ENCODE peak calls at places on chromosomes 7 and 10, in seven cellular contexts. M is PC-3; X is stomach; F is CD8-positive, alpha-beta memory T cell; C is heart right ventricle; D is left ventricle myocardium inferior; L is cardiac muscle cell. I is an unnamed sample. For H3K4me1, the result is how much of the 10 kb centered on the place peaks cover.

GRCh38 chr10:114662651-114663217 is 4.7 kb upstream of the ABLIM1 start:
- DNase-seq in L (no peak), F (no peak), C (no peak), D (no peak), X (no peak), M (no peak), I (no peak)

GRCh38 chr10:101938316-101939272 is 95.0 kb upstream of the KCNIP2 start:
- DNase-seq in F (no peak), C (no peak), M (peak), L (peak), D (no peak), X (no peak), I (no peak)

GRCh38 chr7:140275069-140275961 is 98.5 kb upstream of the KDM7A start:
- DNase-seq in F (no peak), L (peak), X (no peak), M (no peak), D (no peak), C (no peak), I (no peak)

GRCh38 chr10:79438699-79439085 is 6.7 kb downstream of the ZCCHC24 start:
- DNase-seq in L (no peak), D (no peak), F (no peak), C (no peak), X (no peak), M (no peak), I (no peak)

GRCh38 chr7:116242759-116243158 is 32.4 kb downstream of the TES start:
- DNase-seq in F (no peak), L (no peak), D (no peak), X (no peak), C (no peak), M (no peak), I (no peak)

GRCh38 chr10:2870654-2871053 is 196.7 kb upstream of the PFKP start:
- DNase-seq in F (no peak), M (no peak), X (no peak), D (no peak), L (no peak), C (no peak), I (no peak)

GRCh38 chr10:78784454-78785414 is 284.0 kb upstream of the ZMIZ1 start:
- DNase-seq in X (no peak), L (peak), D (peak), F (no peak), M (no peak), C (peak), I (no peak)

GRCh38 chr10:61882621-61883375 is 18.7 kb upstream of the ARID5B start:
- DNase-seq in L (peak), X (no peak), M (peak), F (no peak), D (no peak), C (no peak), I (no peak)

GRCh38 chr10:25176421-25176968 is 1.7 kb downstream of the GPR158 start:
- DNase-seq in D (no peak), C (no peak), X (no peak), L (peak), M (no peak), F (no peak), I (no peak)

GRCh38 chr10:60290558-60290957 is 99.1 kb downstream of the ANK3 start:
- DNase-seq in F (no peak), C (no peak), M (no peak), D (no peak), L (no peak), X (no peak), I (no peak)
- H3K4me1 ChIP-seq in F (under half), C (under half), M (under half), D (half or more), L (half or more), X (under half), I (under half)

GRCh38 chr7:2979276-2979675 is 64.4 kb downstream of the CARD11 start:
- DNase-seq in C (no peak), M (no peak), X (no peak), L (no peak), D (no peak), F (peak), I (no peak)

GRCh38 chr7:2981103-2981480 is 62.6 kb downstream of the CARD11 start:
- DNase-seq in M (no peak), F (no peak), D (no peak), X (no peak), C (no peak), L (no peak), I (no peak)

GRCh38 chr7:2982401-2982800 is 61.3 kb downstream of the CARD11 start:
- DNase-seq in L (no peak), X (no peak), F (no peak), D (no peak), C (no peak), M (no peak), I (no peak)

GRCh38 chr7:2979951-2980350 is 63.7 kb downstream of the CARD11 start:
- DNase-seq in C (no peak), D (no peak), X (no peak), L (no peak), F (no peak), M (no peak), I (no peak)

DNA sequence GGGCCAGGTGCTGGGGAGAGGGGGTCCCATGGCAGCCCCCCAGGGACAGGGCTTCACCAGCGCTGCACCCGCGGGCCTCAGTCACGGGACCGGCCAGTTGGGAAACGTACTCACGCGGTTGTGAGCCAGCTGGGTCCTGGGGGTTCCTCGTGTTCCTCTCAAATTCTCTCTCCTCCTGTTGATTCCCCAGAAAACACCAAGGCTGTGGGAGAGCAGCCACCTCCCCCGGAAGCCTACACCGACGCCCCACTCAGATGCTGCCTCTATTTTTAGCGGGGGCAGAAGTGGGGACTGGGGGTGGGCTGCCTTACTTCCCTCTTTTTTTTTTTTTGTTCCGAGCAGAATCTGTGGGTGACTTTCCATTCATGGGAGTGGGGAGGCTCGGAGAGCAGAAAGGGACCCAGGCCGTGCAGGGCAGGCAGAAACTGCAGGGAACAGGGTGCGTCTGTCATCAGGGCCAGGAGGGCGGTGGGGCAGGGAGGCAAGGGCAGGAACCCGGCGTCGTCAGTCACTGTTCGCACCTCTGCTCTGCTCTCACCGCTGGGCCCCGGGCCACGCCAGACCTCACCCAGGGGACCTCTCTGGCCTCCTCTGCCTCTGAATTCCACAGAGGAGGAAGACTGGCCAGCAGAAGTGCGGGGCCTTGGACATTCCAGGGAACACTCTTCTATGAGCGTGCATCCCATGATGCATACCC is 63.1 kb downstream of the CARD11 start:
- DNase-seq in L (no peak), D (no peak), C (no peak), M (no peak), X (no peak), F (no peak), I (no peak)
- H3K4me3 ChIP-seq in L (no peak), D (no peak), C (no peak), M (no peak), X (no peak), F (no peak), I (no peak)

GRCh38 chr7:77425151-77426051 is 9.3 kb upstream of the GSAP start:
- DNase-seq in D (no peak), L (peak), X (no peak), M (peak), F (no peak), C (no peak), I (no peak)
- H3K4me1 ChIP-seq in D (under half), L (under half), X (under half), M (half or more), F (under half), C (under half), I (under half)

GRCh38 chr7:27123477-27124053 is 7.0 kb downstream of the HOXA4 start:
- DNase-seq in D (no peak), L (no peak), M (no peak), C (no peak), X (no peak), F (no peak), I (no peak)
- H3K4me3 ChIP-seq in D (no peak), L (no peak), M (no peak), C (no peak), X (peak), F (no peak), I (peak)

GRCh38 chr7:117937049-117937448 is 63.8 kb upstream of the CTTNBP2 start:
- DNase-seq in M (no peak), L (no peak), D (no peak), C (no peak), X (no peak), F (no peak), I (no peak)

GRCh38 chr7:117929217-117929616 is 56.0 kb upstream of the CTTNBP2 start:
- DNase-seq in L (no peak), X (no peak), D (no peak), C (no peak), M (no peak), F (no peak), I (no peak)

GRCh38 chr7:117931314-117931713 is 58.1 kb upstream of the CTTNBP2 start:
- DNase-seq in D (no peak), M (no peak), F (no peak), X (no peak), L (no peak), C (no peak), I (no peak)
- H3K4me1 ChIP-seq in D (under half), M (under half), F (under half), X (under half), L (under half), C (under half), I (under half)

DNA sequence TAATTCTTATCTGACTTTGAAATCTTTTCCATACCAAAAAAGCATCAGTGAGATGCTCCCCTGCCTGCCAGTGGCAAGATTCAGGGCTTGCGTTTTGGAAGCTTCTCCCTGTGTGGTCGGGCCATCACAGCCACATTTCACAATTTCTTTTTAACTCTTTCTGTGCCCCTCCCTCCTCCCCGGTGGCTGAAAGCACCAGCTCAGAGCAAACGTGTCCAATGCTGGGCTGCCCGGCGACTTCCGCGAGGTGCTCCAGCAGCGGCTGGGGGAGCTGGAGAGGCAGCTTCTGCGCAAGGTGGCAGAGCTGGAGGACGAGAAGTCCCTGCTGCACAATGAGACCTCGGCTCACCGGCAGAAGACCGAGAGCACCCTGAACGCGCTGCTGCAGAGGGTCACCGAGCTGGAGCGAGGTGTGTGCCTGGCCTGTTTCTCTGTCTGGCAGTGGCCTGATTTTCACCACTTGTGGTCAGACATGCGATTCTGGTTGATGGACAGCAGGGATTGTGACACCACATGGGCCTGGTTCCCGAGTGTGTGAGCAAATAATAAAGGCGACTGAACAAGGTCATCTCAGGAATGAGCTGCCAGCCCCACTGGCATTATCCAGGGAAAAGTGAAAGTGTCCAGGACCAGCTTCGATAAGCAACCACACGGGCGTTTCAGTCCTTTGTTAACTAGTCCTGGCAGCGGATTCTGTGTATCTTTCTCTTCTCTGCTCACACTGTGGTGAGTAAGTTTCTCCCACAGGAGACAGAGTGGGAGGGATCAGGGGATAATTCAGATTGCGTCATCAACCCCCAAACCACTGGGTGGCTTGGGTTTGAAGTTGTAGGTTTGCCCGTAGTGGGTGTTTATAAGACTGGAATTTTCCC is 2.6 kb downstream of the NPTX2 start:
- DNase-seq in F (no peak), L (peak), D (peak), C (peak), X (peak), M (no peak), I (no peak)
- H3K4me3 ChIP-seq in F (no peak), L (no peak), D (peak), C (peak), X (peak), M (peak), I (peak)

GRCh38 chr10:74026428-74026979 is 28.6 kb downstream of the VCL start:
- DNase-seq in L (no peak), X (no peak), F (no peak), M (peak), C (no peak), D (no peak), I (no peak)
- H3K4me1 ChIP-seq in L (under half), X (under half), F (under half), M (under half), C (half or more), D (half or more), I (half or more)